ENCODE peak calls at places on chromosomes 12 and 14, in nine cellular contexts. L is HCT116, O is PC-3, T is neural progenitor cell, C is MM.1S, Y is hepatocyte, M is GM23248, N is GM23338, I is SK-N-SH. U is an unnamed sample.

GRCh38 chr12:12441051-12441807 is 84.4 kb downstream of the BORCS5 start:
- DNase-seq in L (no peak), O (no peak), T (no peak), C (no peak), Y (no peak), M (no peak), N (no peak), I (no peak), U (no peak)

GRCh38 chr12:43357141-43357540 is 194.9 kb downstream of the ADAMTS20 start:
- DNase-seq in L (no peak), O (no peak), T (no peak), C (no peak), Y (no peak), M (no peak), N (no peak), I (no peak), U (no peak)

GRCh38 chr12:124939428-124940142 is 25.1 kb upstream of the UBC start:
- DNase-seq in L (peak; percentile 95), O (peak; percentile 98), T (peak; percentile 93), C (peak; percentile 72), Y (peak; percentile 93), M (peak; percentile 91), N (peak; percentile 95), I (peak; percentile 80), U (peak; percentile 91)

GRCh38 chr12:2614341-2614740 is 180.4 kb upstream of the FKBP4 start:
- DNase-seq in L (no peak), O (peak; percentile 2), T (no peak), C (no peak), Y (no peak), M (peak; percentile 33), N (no peak), I (no peak), U (no peak)

GRCh38 chr12:10190558-10191388 is 11.9 kb downstream of the TMEM52B start:
- DNase-seq in L (peak; percentile 56), O (peak; percentile 82), T (peak; percentile 69), C (peak; percentile 73), Y (peak; percentile 80), M (peak; percentile 83), N (peak; percentile 83), I (peak; percentile 60), U (peak; percentile 86)

GRCh38 chr12:61891632-61892031 is 368.6 kb upstream of the USP15 start:
- DNase-seq in L (no peak), O (peak; percentile 10), T (no peak), C (no peak), Y (peak; percentile 11), M (peak; percentile 9), N (no peak), I (no peak), U (no peak)

GRCh38 chr12:2752676-2753371 is 41.9 kb upstream of the FKBP4 start:
- DNase-seq in L (peak; percentile 16), O (peak; percentile 69), T (peak; percentile 96), C (peak; percentile 59), Y (peak; percentile 91), M (peak; percentile 73), N (peak; percentile 93), I (peak; percentile 76), U (no peak)

GRCh38 chr14:48936352-48936751 is 649.8 kb downstream of the RPS29 start:
- DNase-seq in L (no peak), O (peak; percentile 60), T (peak; percentile 26), C (no peak), Y (peak; percentile 39), M (peak; percentile 49), N (no peak), I (peak; percentile 0), U (no peak)

GRCh38 chr14:50957296-50957695 is 13.0 kb upstream of the PYGL start:
- DNase-seq in L (no peak), O (peak; percentile 27), T (no peak), C (no peak), Y (peak; percentile 38), M (peak; percentile 52), N (no peak), I (no peak), U (no peak)

GRCh38 chr12:123142518-123142840 is 8.4 kb downstream of the PITPNM2 start:
- DNase-seq in L (no peak), O (no peak), T (no peak), C (no peak), Y (no peak), M (no peak), N (no peak), I (no peak), U (no peak)

GRCh38 chr14:20760950-20761349 is 7.3 kb upstream of the EDDM3B start:
- DNase-seq in L (no peak), O (peak; percentile 37), T (no peak), C (no peak), Y (no peak), M (no peak), N (no peak), I (no peak), U (no peak)

GRCh38 chr12:122686538-122686937 is 16.6 kb downstream of the HCAR2 start:
- DNase-seq in L (no peak), O (no peak), T (no peak), C (no peak), Y (no peak), M (no peak), N (no peak), I (no peak), U (no peak)

GRCh38 chr12:121774968-121775474 is 18.5 kb downstream of the RHOF start:
- DNase-seq in L (no peak), O (no peak), T (peak; percentile 45), C (no peak), Y (no peak), M (no peak), N (peak; percentile 87), I (no peak), U (no peak)

DNA sequence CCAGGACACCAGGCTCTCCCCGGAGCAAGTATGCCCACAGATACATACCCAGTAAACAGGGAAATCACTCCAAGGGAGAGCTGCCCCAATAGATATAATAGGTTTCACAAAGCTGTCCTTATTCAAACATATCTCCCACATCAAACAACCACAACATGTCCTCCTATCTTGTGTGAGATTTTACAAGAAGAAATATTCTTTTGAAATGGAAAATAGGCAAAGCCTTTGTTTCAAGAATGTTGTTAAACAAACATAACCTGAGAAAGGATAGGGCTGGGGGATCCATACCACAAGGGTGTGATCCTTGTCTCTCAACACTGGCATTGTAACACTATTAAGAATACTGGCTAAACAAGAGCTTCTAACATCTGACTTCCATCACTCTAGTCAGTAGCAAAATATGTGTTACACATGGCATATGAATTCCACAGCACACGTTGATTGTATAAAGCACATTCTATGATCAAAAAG is 32.9 kb downstream of the LGR5 start:
- DNase-seq in L (no peak), O (no peak), T (no peak), C (no peak), Y (no peak), M (peak; percentile 28), N (no peak), I (no peak), U (no peak)
- TF ChIP-seq EZH2phosphoT487 in L (no peak), O (no peak), T (no peak), C (no peak), Y (no peak), M (no peak), N (no peak), I (no peak), U (no peak)

GRCh38 chr12:47795814-47796411 is 22.9 kb downstream of the SLC48A1 start:
- DNase-seq in L (no peak), O (no peak), T (no peak), C (no peak), Y (no peak), M (no peak), N (no peak), I (no peak), U (no peak)

GRCh38 chr12:47793015-47793681 is 20.1 kb downstream of the SLC48A1 start:
- DNase-seq in L (no peak), O (no peak), T (no peak), C (no peak), Y (no peak), M (no peak), N (no peak), I (no peak), U (no peak)

GRCh38 chr12:47797432-47797831 is 22.3 kb downstream of the HDAC7 start:
- DNase-seq in L (no peak), O (peak; percentile 20), T (peak; percentile 54), C (no peak), Y (no peak), M (no peak), N (peak; percentile 73), I (peak; percentile 76), U (peak; percentile 83)

GRCh38 chr12:47794679-47795078 is 21.6 kb downstream of the SLC48A1 start:
- DNase-seq in L (no peak), O (no peak), T (no peak), C (no peak), Y (no peak), M (no peak), N (no peak), I (no peak), U (no peak)

GRCh38 chr12:47795121-47795813 is 22.2 kb downstream of the SLC48A1 start:
- DNase-seq in L (no peak), O (no peak), T (no peak), C (no peak), Y (no peak), M (no peak), N (no peak), I (no peak), U (no peak)
- H3K4me1 ChIP-seq in L (no peaks in the 10 kb centered on the region), O (no peaks in the 10 kb centered on the region), T (peaks cover 16% of the 10 kb centered on the region), C (no peaks in the 10 kb centered on the region), Y (no peaks in the 10 kb centered on the region), M (no peaks in the 10 kb centered on the region), N (no peaks in the 10 kb centered on the region), I (peaks cover 10% of the 10 kb centered on the region), U (peaks cover 9% of the 10 kb centered on the region)

GRCh38 chr12:4435537-4435936 is 10.1 kb downstream of the FGF6 start:
- DNase-seq in L (no peak), O (no peak), T (no peak), C (no peak), Y (no peak), M (no peak), N (no peak), I (no peak), U (peak; percentile 10)
- TF ChIP-seq EZH2phosphoT487 in L (no peak), O (no peak), T (no peak), C (no peak), Y (no peak), M (no peak), N (no peak), I (no peak), U (no peak)

GRCh38 chr12:65759735-65760134 is 64.5 kb upstream of the HMGA2 start:
- DNase-seq in L (no peak), O (no peak), T (no peak), C (no peak), Y (no peak), M (no peak), N (no peak), I (no peak), U (no peak)

GRCh38 chr12:65754744-65755595 is 69.3 kb upstream of the HMGA2 start:
- DNase-seq in L (no peak), O (no peak), T (no peak), C (no peak), Y (no peak), M (no peak), N (peak; percentile 42), I (no peak), U (no peak)

GRCh38 chr12:65758401-65758800 is 65.9 kb upstream of the HMGA2 start:
- DNase-seq in L (no peak), O (no peak), T (no peak), C (no peak), Y (no peak), M (no peak), N (no peak), I (no peak), U (no peak)

GRCh38 chr12:65756956-65757511 is 67.2 kb upstream of the HMGA2 start:
- DNase-seq in L (no peak), O (peak; percentile 84), T (no peak), C (no peak), Y (peak; percentile 20), M (peak; percentile 39), N (no peak), I (no peak), U (no peak)

GRCh38 chr12:65755596-65755978 is 68.7 kb upstream of the HMGA2 start:
- DNase-seq in L (no peak), O (peak; percentile 46), T (no peak), C (no peak), Y (no peak), M (peak; percentile 27), N (no peak), I (no peak), U (no peak)
- H3K4me1 ChIP-seq in L (peaks cover 27% of the 10 kb centered on the region), O (peaks cover 24% of the 10 kb centered on the region), T (no peaks in the 10 kb centered on the region), C (no peaks in the 10 kb centered on the region), Y (no peaks in the 10 kb centered on the region), M (no peaks in the 10 kb centered on the region), N (peaks cover 20% of the 10 kb centered on the region), I (no peaks in the 10 kb centered on the region), U (no peaks in the 10 kb centered on the region)

U was measured in OCI-LY7.